ENCODE peak calls at places on chromosomes 13 and 19, in four cellular contexts. N, P, U and T are unnamed samples.

GRCh38 chr13:110409581-110409992 is 102.5 kb downstream of the COL4A2 start:
- DNase-seq in P (no peak), U (no peak), N (no peak), T (no peak)

GRCh38 chr19:47012620-47013019 is 7.0 kb upstream of the NPAS1 start:
- DNase-seq in P (no peak), N (no peak), U (no peak), T (no peak)

GRCh38 chr13:114027046-114027760 is 53.3 kb upstream of the C13orf46 start:
- DNase-seq in N (no peak), U (no peak), P (no peak), T (no peak)

GRCh38 chr19:27793128-27793643 is 1419.8 kb downstream of the UQCRFS1 start:
- DNase-seq in P (peak), U (peak), N (peak), T (peak)

GRCh38 chr13:100075700-100076587 is 12.9 kb upstream of the PCCA start:
- DNase-seq in N (no peak), P (no peak), U (no peak), T (no peak)

GRCh38 chr13:41740479-41740878 is 220.4 kb downstream of the VWA8 start:
- DNase-seq in U (no peak), N (no peak), P (no peak), T (no peak)

GRCh38 chr13:76813874-76814273 is 72.3 kb downstream of the KCTD12 start:
- DNase-seq in U (no peak), P (no peak), N (peak), T (peak)

GRCh38 chr19:734716-735115 is 16.2 kb upstream of the MISP start:
- DNase-seq in U (no peak), P (no peak), N (no peak), T (no peak)

GRCh38 chr19:47540748-47541147 is 25.9 kb upstream of the NAPA start:
- DNase-seq in N (no peak), U (no peak), P (no peak), T (no peak)

GRCh38 chr13:41284512-41285288 is 21.3 kb upstream of the MTRF1 start:
- DNase-seq in U (no peak), N (peak), P (no peak), T (peak)

GRCh38 chr13:73204916-73205315 is 146.1 kb downstream of the KLF5 start:
- DNase-seq in U (no peak), P (no peak), N (no peak), T (no peak)

GRCh38 chr13:30846311-30846710 is 59.8 kb upstream of the MEDAG start:
- DNase-seq in U (no peak), N (no peak), P (no peak), T (no peak)